ENCODE peak calls at places on chromosome 2, in six cellular contexts. O is SHP77 treated with DMSO at 0.1 percent for 48 hours; F is substantia nigra; J is AG04449; I is COR-L47; D is stimulated activated CD4-positive, alpha-beta T cell treated with anti-CD3 and anti-CD28 coated beads, Interleukin-15, amount 100 ng/mL, for 24 hours. Q is an unnamed sample.

GRCh38 chr2:190515687-190516086 is 18.8 kb downstream of the NEMP2 start:
- DNase-seq in O (no peak), D (no peak), F (no peak), I (no peak), J (no peak), Q (no peak)

GRCh38 chr2:228329279-228329678 is 147.8 kb upstream of the SPHKAP start:
- DNase-seq in I (no peak), D (no peak), O (no peak), J (no peak), F (no peak), Q (no peak)

GRCh38 chr2:152047826-152048476 is 50.9 kb downstream of the CACNB4 start:
- DNase-seq in O (no peak), F (no peak), D (no peak), I (no peak), J (no peak), Q (no peak)

GRCh38 chr2:131488306-131489205 is 3.6 kb downstream of the MZT2A start:
- DNase-seq in J (no peak), I (no peak), O (no peak), F (no peak), D (no peak), Q (no peak)

GRCh38 chr2:158580760-158581159 is 124.0 kb downstream of the PKP4 start:
- DNase-seq in J (no peak), D (no peak), F (no peak), O (no peak), I (peak; percentile 58), Q (no peak)

GRCh38 chr2:223779877-223780276 is 57.5 kb downstream of the AP1S3 start:
- DNase-seq in D (peak; percentile 54), O (no peak), I (peak; percentile 43), F (no peak), J (no peak), Q (no peak)

GRCh38 chr2:9782197-9782719 is 61.0 kb upstream of the TAF1B start:
- DNase-seq in D (peak; percentile 86), O (no peak), F (no peak), I (no peak), J (no peak), Q (no peak)

GRCh38 chr2:72145658-72146329 is 1.9 kb downstream of the CYP26B1 start:
- DNase-seq in J (no peak), D (no peak), I (no peak), F (no peak), O (no peak), Q (no peak)

GRCh38 chr2:217932661-217933325 is 70.0 kb downstream of the TNS1 start:
- DNase-seq in I (no peak), O (no peak), F (no peak), D (no peak), J (no peak), Q (no peak)

GRCh38 chr2:219998714-219999227 is 371.3 kb downstream of the SLC4A3 start:
- DNase-seq in D (no peak), I (no peak), F (no peak), J (no peak), O (no peak), Q (no peak)

GRCh38 chr2:239607795-239608171 is 207.0 kb upstream of the HDAC4 start:
- DNase-seq in I (no peak), O (no peak), F (no peak), J (no peak), D (no peak), Q (no peak)

GRCh38 chr2:56770490-56770889 is 586.7 kb downstream of the CCDC85A start:
- DNase-seq in I (no peak), D (no peak), J (peak; percentile 37), F (no peak), O (no peak), Q (no peak)

GRCh38 chr2:158644139-158644538 is 151.0 kb upstream of the DAPL1 start:
- DNase-seq in F (no peak), O (no peak), D (no peak), I (no peak), J (peak; percentile 50), Q (no peak)

GRCh38 chr2:236768393-236769140 is 198.9 kb downstream of the ACKR3 start:
- DNase-seq in O (no peak), J (peak; percentile 82), I (no peak), F (no peak), D (no peak), Q (no peak)

GRCh38 chr2:41457026-41457425 is 590.8 kb upstream of the PKDCC start:
- DNase-seq in J (no peak), I (no peak), D (no peak), O (no peak), F (no peak), Q (no peak)

GRCh38 chr2:100237770-100238169 is 84.5 kb downstream of the LONRF2 start:
- DNase-seq in O (no peak), I (no peak), F (no peak), J (no peak), D (peak; percentile 12), Q (no peak)

GRCh38 chr2:119476301-119477117 is 44.9 kb downstream of the TMEM37 start:
- DNase-seq in D (peak; percentile 39), I (peak; percentile 79), O (no peak), J (no peak), F (no peak), Q (peak; percentile 94)

GRCh38 chr2:196249860-196250259 is 78.5 kb upstream of the STK17B start:
- DNase-seq in D (no peak), F (no peak), O (no peak), J (no peak), I (no peak), Q (no peak)

GRCh38 chr2:98769784-98770183 is 38.9 kb upstream of the MGAT4A start:
- DNase-seq in J (no peak), F (no peak), O (peak; percentile 98), I (peak; percentile 94), D (peak; percentile 34), Q (no peak)

GRCh38 chr2:10447300-10448207 is 573 bp downstream of the ODC1 start:
- DNase-seq in D (no peak), I (peak; percentile 63), F (peak; percentile 69), O (peak; percentile 27), J (no peak), Q (no peak)

GRCh38 chr2:69811018-69811417 is 18.4 kb upstream of the GMCL1 start:
- DNase-seq in D (no peak), F (no peak), J (no peak), O (no peak), I (no peak), Q (no peak)

GRCh38 chr2:3628800-3629199 is 29.2 kb upstream of the ALLC start:
- DNase-seq in F (no peak), I (no peak), J (no peak), D (no peak), O (peak; percentile 34), Q (peak; percentile 84)

GRCh38 chr2:147394179-147394790 is 450.5 kb upstream of the ACVR2A start:
- DNase-seq in F (no peak), D (no peak), J (no peak), I (no peak), O (no peak), Q (no peak)

GRCh38 chr2:100891911-100892642 is 72.1 kb downstream of the NPAS2 start:
- DNase-seq in J (no peak), O (no peak), D (no peak), I (no peak), F (no peak), Q (no peak)

GRCh38 chr2:80489718-80490117 is 185.2 kb upstream of the LRRTM1 start:
- DNase-seq in F (no peak), O (no peak), D (no peak), J (no peak), I (no peak), Q (no peak)

GRCh38 chr2:26969089-26969844 is 1.2 kb upstream of the MAPRE3 start:
- DNase-seq in I (no peak), O (no peak), F (no peak), D (no peak), J (no peak), Q (no peak)

GRCh38 chr2:185144159-185144919 is 546.0 kb downstream of the ZNF804A start:
- DNase-seq in D (no peak), I (peak; percentile 85), F (no peak), O (no peak), J (no peak), Q (no peak)

GRCh38 chr2:124213977-124214587 is 189.0 kb downstream of the CNTNAP5 start:
- DNase-seq in O (no peak), I (no peak), J (no peak), D (no peak), F (no peak), Q (no peak)

GRCh38 chr2:82307510-82307909 is 2003.0 kb upstream of the LRRTM1 start:
- DNase-seq in O (no peak), J (no peak), F (no peak), I (no peak), D (no peak), Q (no peak)

GRCh38 chr2:241234066-241234790 is 45.8 kb downstream of the ANO7 start:
- DNase-seq in I (no peak), D (no peak), O (no peak), F (no peak), J (no peak), Q (peak; percentile 20)

GRCh38 chr2:121635371-121635770 is 13.9 kb downstream of the CLASP1 start:
- DNase-seq in O (no peak), J (no peak), I (no peak), D (no peak), F (no peak), Q (no peak)

GRCh38 chr2:162057426-162057825 is 16.6 kb downstream of the DPP4 start:
- DNase-seq in D (no peak), I (no peak), F (no peak), O (no peak), J (no peak), Q (no peak)

GRCh38 chr2:27932396-27932795 is 41.9 kb downstream of the BABAM2 start:
- DNase-seq in F (no peak), D (no peak), J (no peak), O (no peak), I (no peak), Q (no peak)

GRCh38 chr2:71675296-71675695 is 221.9 kb downstream of the DYSF start:
- DNase-seq in I (peak; percentile 49), D (no peak), J (no peak), O (no peak), F (no peak), Q (no peak)

Q was measured in posterior cingulate gyrus.